ENCODE peak calls at places on chromosomes 5 and 9, in nine cellular contexts. B is iPS DF 6.9, F is fibroblast of lung, N is adrenal gland, O is left ventricle myocardium inferior, E is tibial artery, P is osteoblast, M is A549, V is pancreas. G is an unnamed sample.
A peak's percentile ranks its signal among the peaks of the same experiment; 100 is the strongest.

GRCh38 chr9:3948826-3949578 is 350.9 kb downstream of the GLIS3 start:
- DNase-seq in B (no peak), E (no peak), N (no peak), P (peak; percentile 21), F (peak; percentile 90), V (no peak), M (no peak), O (no peak), G (no peak)

GRCh38 chr9:127910613-127911205 is 6.1 kb downstream of the ST6GALNAC4 start:
- DNase-seq in V (no peak), B (no peak), N (no peak), E (no peak), P (peak; percentile 65), M (no peak), O (no peak), F (peak; percentile 38), G (peak; percentile 32)

GRCh38 chr9:126853667-126854066 is 6.8 kb upstream of the ZBTB34 start:
- DNase-seq in O (no peak), B (no peak), E (peak; percentile 48), M (no peak), F (peak; percentile 51), P (peak; percentile 43), N (no peak), V (no peak), G (no peak)

GRCh38 chr5:72133212-72133990 is 26.1 kb downstream of the MAP1B start:
- DNase-seq in O (no peak), F (peak; percentile 78), B (no peak), E (no peak), N (no peak), V (no peak), M (no peak), P (no peak), G (no peak)

GRCh38 chr9:80995759-80996158 is 693.6 kb downstream of the TLE1 start:
- DNase-seq in P (no peak), M (no peak), O (no peak), V (no peak), N (no peak), E (no peak), F (peak; percentile 69), B (no peak), G (no peak)

GRCh38 chr9:82147798-82148440 is 159.3 kb downstream of the SPATA31D1 start:
- DNase-seq in F (peak; percentile 62), V (no peak), P (no peak), E (no peak), B (no peak), N (no peak), M (no peak), O (no peak), G (no peak)

GRCh38 chr5:53679261-53679660 is 118.8 kb downstream of the NDUFS4 start:
- DNase-seq in V (no peak), N (no peak), P (peak; percentile 25), B (no peak), M (no peak), O (no peak), F (peak; percentile 26), E (no peak), G (no peak)

GRCh38 chr9:89342948-89343347 is 24.6 kb downstream of the SECISBP2 start:
- DNase-seq in V (no peak), M (no peak), B (no peak), N (no peak), O (no peak), P (peak; percentile 71), E (no peak), F (no peak), G (no peak)

GRCh38 chr9:95772320-95773060 is 103.0 kb upstream of the ERCC6L2 start:
- DNase-seq in E (peak; percentile 71), M (no peak), B (no peak), N (peak; percentile 34), P (peak; percentile 88), F (peak; percentile 73), O (no peak), V (no peak), G (peak; percentile 68)

GRCh38 chr5:151870820-151871219 is 53.8 kb downstream of the GLRA1 start:
- DNase-seq in M (peak; percentile 38), P (peak; percentile 90), O (no peak), V (no peak), B (no peak), N (no peak), E (no peak), F (peak; percentile 74), G (no peak)

GRCh38 chr9:114378883-114379282 is 8.9 kb downstream of the AKNA start:
- DNase-seq in M (no peak), E (no peak), O (no peak), F (no peak), P (no peak), V (no peak), N (no peak), B (no peak), G (no peak)
- H3K4me1 ChIP-seq in M (no peaks in the 10 kb centered on the region), E (peaks cover 45% of the 10 kb centered on the region), O (peaks cover 22% of the 10 kb centered on the region), F (peaks cover 10% of the 10 kb centered on the region), P (peaks cover 14% of the 10 kb centered on the region), V (no peaks in the 10 kb centered on the region), N (peaks cover 16% of the 10 kb centered on the region), B (peaks cover 4% of the 10 kb centered on the region), G (peaks cover 3% of the 10 kb centered on the region)

DNA sequence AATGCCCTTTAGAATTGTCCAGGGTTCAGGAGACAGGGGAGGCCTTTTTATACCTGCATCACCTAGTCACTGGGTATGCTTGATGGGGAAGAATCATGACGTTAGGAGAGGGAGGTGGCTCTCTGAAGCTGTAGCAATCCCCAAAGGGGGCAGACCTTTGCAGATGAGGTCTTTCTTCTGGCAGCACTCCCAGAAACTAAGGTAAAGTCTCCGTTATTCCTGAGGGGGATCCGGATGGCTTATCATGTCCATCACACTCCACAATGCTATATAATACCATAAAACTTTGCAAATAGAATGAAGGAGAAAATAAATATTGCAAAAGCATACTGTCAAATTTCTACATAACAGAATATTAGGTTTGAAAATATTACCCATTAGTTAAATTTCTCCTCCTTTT is 21.5 kb upstream of the CAST start:
- DNase-seq in V (no peak), P (no peak), E (no peak), M (no peak), N (no peak), B (no peak), O (no peak), F (no peak), G (no peak)
- H3K27ac ChIP-seq in V (no peak overlapping the region), P (no peak overlapping the region), E (no peak overlapping the region), M (peak overlapping the region; percentile 66), N (no peak overlapping the region), B (no peak overlapping the region), O (no peak overlapping the region), F (no peak overlapping the region), G (no peak overlapping the region)

GRCh38 chr9:120569556-120569955 is 10.4 kb downstream of the CDK5RAP2 start:
- DNase-seq in M (no peak), B (no peak), V (no peak), N (no peak), F (no peak), E (no peak), P (no peak), O (no peak), G (no peak)
- H3K4me1 ChIP-seq in M (peaks cover 5% of the 10 kb centered on the region), B (no peaks in the 10 kb centered on the region), V (peaks cover 11% of the 10 kb centered on the region), N (peaks cover 14% of the 10 kb centered on the region), F (peaks cover 4% of the 10 kb centered on the region), E (peaks cover 26% of the 10 kb centered on the region), P (peaks cover 15% of the 10 kb centered on the region), O (peaks cover 46% of the 10 kb centered on the region), G (no peaks in the 10 kb centered on the region)

GRCh38 chr5:145941677-145942130 is 5.3 kb downstream of the SH3RF2 start:
- DNase-seq in P (no peak), M (no peak), E (no peak), V (no peak), B (no peak), O (no peak), F (peak; percentile 81), N (no peak), G (peak; percentile 24)

GRCh38 chr5:145941096-145941676 is 4.8 kb downstream of the SH3RF2 start:
- DNase-seq in F (no peak), M (no peak), E (no peak), V (no peak), B (no peak), N (no peak), O (no peak), P (no peak), G (peak; percentile 62)

GRCh38 chr5:145938699-145939531 is 2.5 kb downstream of the SH3RF2 start:
- DNase-seq in E (no peak), M (no peak), N (no peak), F (peak; percentile 70), V (no peak), B (no peak), O (no peak), P (no peak), G (peak; percentile 24)

GRCh38 chr5:145937432-145938250 is 1.3 kb downstream of the SH3RF2 start:
- DNase-seq in F (peak; percentile 85), N (no peak), B (no peak), V (peak; percentile 36), E (no peak), P (peak; percentile 71), O (no peak), M (peak; percentile 78), G (peak; percentile 92)

DNA sequence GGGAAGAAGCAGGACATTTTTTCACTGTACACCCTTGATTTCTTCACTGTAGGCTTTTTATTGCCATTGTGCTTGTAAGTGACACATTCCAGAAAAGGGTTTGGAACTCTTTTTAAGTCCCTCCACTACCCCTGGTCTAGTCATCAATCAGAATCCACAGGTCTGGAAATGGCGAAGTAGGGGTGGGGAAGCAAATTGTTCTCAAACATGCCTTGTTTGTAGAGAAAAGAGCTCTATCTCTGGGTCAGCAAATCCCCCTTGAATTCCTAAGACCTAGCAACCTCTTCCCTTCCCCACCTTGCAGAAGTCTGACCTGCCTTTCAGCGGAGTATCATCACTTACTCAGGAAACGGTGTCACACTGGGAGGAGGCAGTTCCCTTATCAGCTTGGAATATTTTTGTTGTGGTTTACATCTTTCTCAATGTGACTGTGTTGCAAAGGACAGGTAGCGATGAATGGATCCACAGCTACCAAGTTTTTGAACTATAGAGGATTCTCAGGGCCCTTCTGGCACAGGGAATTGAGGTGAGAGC is 3.2 kb downstream of the SH3RF2 start:
- DNase-seq in O (no peak), F (no peak), M (no peak), B (no peak), P (no peak), E (no peak), V (no peak), N (no peak), G (no peak)
- H3K27ac ChIP-seq in O (no peak overlapping the region), F (no peak overlapping the region), M (peak overlapping the region; percentile 94), B (no peak overlapping the region), P (no peak overlapping the region), E (no peak overlapping the region), V (no peak overlapping the region), N (no peak overlapping the region), G (peak overlapping the region; percentile 5)

GRCh38 chr9:131400627-131401026 is 6.7 kb downstream of the PRRC2B start:
- DNase-seq in V (no peak), P (no peak), B (no peak), E (no peak), N (no peak), O (no peak), F (no peak), M (no peak), G (no peak)
- H3K4me1 ChIP-seq in V (peaks cover 84% of the 10 kb centered on the region), P (peaks cover 78% of the 10 kb centered on the region), B (peaks cover 21% of the 10 kb centered on the region), E (peaks cover 100% of the 10 kb centered on the region), N (peaks cover 99% of the 10 kb centered on the region), O (peaks cover 100% of the 10 kb centered on the region), F (peaks cover 50% of the 10 kb centered on the region), M (peaks cover 92% of the 10 kb centered on the region), G (peaks cover 13% of the 10 kb centered on the region)

GRCh38 chr9:70563010-70563409 is 148.6 kb upstream of the KLF9 start:
- DNase-seq in F (no peak), P (no peak), N (no peak), O (no peak), B (no peak), V (no peak), E (no peak), M (no peak), G (no peak)
- H3K27ac ChIP-seq in F (peak overlapping the region; percentile 13), P (peak overlapping the region; percentile 94), N (peak overlapping the region; percentile 72), O (peak overlapping the region; percentile 47), B (no peak overlapping the region), V (peak overlapping the region; percentile 41), E (no peak overlapping the region), M (no peak overlapping the region), G (peak overlapping the region; percentile 86)

G was measured in small intestine.